ENCODE peak calls at places on chromosomes 4 and X, in four cellular contexts. N is upper lobe of right lung, P is MG63, A is psoas muscle. Y is an unnamed sample. For H3K36me3, the result is how much of the 10 kb centered on the place peaks cover.

GRCh38 chr4:6963139-6963611 is 53.5 kb downstream of the TBC1D14 start:
- DNase-seq in A (no peak), N (no peak), P (no peak), Y (no peak)

GRCh38 chr4:141402696-141403095 is 182.0 kb downstream of the ZNF330 start:
- DNase-seq in N (no peak), A (no peak), P (no peak), Y (no peak)

GRCh38 chrX:56029188-56029587 is 203.0 kb upstream of the KLF8 start:
- DNase-seq in A (no peak), N (no peak), P (no peak), Y (no peak)

GRCh38 chr4:7852568-7853185 is 87.0 kb downstream of the AFAP1 start:
- DNase-seq in A (no peak), N (no peak), P (no peak), Y (peak)

GRCh38 chr4:91448668-91449330 is 855.0 kb upstream of the GRID2 start:
- DNase-seq in P (no peak), N (no peak), A (no peak), Y (no peak)

GRCh38 chr4:60934896-60935295 is 265.2 kb upstream of the ADGRL3 start:
- DNase-seq in A (no peak), P (no peak), N (no peak), Y (no peak)

GRCh38 chr4:176433983-176434382 is 114.2 kb downstream of the SPCS3 start:
- DNase-seq in N (no peak), A (no peak), P (no peak), Y (no peak)

GRCh38 chr4:84215218-84215617 is 283.9 kb downstream of the NKX6-1 start:
- DNase-seq in N (no peak), A (no peak), P (peak), Y (no peak)

GRCh38 chr4:143083811-143084472 is 100.8 kb upstream of the USP38 start:
- DNase-seq in N (no peak), P (no peak), A (no peak), Y (no peak)

GRCh38 chr4:101501421-101501820 is 154.1 kb upstream of the PPP3CA start:
- DNase-seq in P (no peak), A (no peak), N (no peak), Y (no peak)

GRCh38 chr4:47824844-47825243 is 13.0 kb downstream of the CORIN start:
- DNase-seq in N (no peak), P (no peak), A (peak), Y (no peak)

GRCh38 chr4:88054909-88055308 is 47.5 kb downstream of the PKD2 start:
- DNase-seq in A (no peak), P (peak), N (no peak), Y (peak)

GRCh38 chr4:14178421-14178820 is 550.9 kb upstream of the BOD1L1 start:
- DNase-seq in N (no peak), P (peak), A (no peak), Y (no peak)

GRCh38 chrX:74420194-74421035 is 878 bp upstream of the SLC16A2 start:
- DNase-seq in A (peak), P (peak), N (peak), Y (peak)

DNA sequence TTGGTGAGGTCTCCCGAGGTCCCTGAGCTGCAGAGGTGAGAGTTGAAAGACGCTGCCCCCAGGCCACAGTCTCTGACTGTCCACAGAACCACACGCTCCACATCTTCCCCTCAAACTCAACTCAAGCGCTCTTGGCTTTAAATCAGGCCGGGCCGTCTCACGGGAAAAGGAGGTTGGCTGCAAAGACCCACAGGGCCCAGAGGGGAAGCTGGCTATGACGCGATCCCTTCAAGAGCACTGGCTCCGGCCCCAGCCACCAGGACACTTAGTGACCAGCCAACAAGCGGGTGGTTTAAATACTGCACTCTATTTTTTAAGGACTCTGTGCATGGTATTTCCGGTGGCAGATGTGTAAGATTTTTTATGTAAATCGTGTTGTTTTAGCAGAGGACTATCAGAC is 19.9 kb downstream of the LRPAP1 start:
- DNase-seq in N (no peak), A (no peak), P (no peak), Y (no peak)
- H3K36me3 ChIP-seq in N (half or more), A (half or more), P (under half), Y (half or more)

DNA sequence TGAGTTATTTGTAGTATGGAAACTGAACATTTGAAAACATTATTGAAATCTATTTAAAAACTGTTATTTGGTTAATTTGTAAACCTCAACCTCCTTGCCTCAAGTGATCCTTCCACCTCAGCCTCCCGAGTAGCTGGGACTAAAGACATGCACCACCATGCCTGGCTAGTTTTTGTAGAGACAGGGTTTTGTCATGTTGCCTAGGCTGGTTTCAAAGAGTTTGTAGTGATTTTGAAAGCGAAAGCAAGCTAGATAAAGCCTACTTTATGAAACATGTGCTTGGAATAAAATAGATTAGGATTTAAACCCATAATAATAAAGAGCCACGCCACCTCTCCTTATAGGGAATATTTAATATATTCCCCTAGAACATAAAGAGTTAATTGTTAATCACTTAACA is 23.5 kb downstream of the ARSJ start:
- DNase-seq in N (no peak), A (no peak), P (no peak), Y (no peak)
- H3K36me3 ChIP-seq in N (under half), A (under half), P (half or more), Y (under half)

DNA sequence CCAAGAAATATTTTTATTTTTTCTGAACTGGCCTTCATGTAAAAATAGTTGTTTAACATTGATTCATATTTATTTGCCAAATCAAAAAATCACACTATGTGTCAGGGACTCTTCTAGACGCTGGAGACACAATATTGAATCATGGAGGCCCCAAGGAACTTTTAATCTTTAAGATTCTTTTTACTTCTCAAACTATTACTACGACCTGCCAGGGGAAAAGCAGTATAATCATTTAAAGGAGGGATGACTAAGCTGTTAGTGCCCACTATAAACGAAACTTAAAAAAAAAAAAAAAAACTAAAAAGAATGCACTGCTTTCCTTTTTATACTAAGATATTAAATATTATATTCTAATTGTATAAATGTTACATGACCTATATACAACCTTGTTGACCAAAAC is 84.7 kb downstream of the PPA2 start:
- DNase-seq in P (no peak), N (no peak), A (no peak), Y (no peak)
- H3K36me3 ChIP-seq in P (under half), N (under half), A (under half), Y (under half)

GRCh38 chr4:3208826-3209225 is 40.1 kb upstream of the MSANTD1 start:
- DNase-seq in N (no peak), A (no peak), P (no peak), Y (no peak)
- H3K36me3 ChIP-seq in N (half or more), A (half or more), P (under half), Y (under half)

DNA sequence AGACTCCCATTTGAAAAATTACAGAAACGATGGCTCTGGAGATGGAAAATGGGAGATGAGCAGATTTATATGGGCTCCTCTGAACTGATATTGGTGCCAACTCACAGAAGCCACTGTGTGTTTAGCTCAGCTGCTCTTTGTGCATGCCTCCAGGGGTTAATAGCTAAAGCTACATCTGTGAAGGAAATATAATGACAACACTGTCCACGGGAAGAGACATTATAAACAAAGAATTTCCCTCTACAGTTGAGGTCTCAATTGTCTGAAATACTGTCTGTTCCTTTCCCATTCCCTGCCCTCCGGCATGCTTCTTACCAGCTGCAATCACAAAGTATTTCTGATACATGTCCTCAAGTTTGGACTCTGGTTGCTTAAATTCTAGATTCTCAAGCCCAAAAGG is 40.4 kb downstream of the PPA2 start:
- DNase-seq in P (no peak), N (no peak), A (no peak), Y (no peak)
- H3K36me3 ChIP-seq in P (under half), N (half or more), A (under half), Y (under half)

GRCh38 chr4:169630069-169630468 is 9.7 kb downstream of the CLCN3 start:
- DNase-seq in A (no peak), N (no peak), P (no peak), Y (no peak)
- H3K36me3 ChIP-seq in A (under half), N (under half), P (under half), Y (under half)

DNA sequence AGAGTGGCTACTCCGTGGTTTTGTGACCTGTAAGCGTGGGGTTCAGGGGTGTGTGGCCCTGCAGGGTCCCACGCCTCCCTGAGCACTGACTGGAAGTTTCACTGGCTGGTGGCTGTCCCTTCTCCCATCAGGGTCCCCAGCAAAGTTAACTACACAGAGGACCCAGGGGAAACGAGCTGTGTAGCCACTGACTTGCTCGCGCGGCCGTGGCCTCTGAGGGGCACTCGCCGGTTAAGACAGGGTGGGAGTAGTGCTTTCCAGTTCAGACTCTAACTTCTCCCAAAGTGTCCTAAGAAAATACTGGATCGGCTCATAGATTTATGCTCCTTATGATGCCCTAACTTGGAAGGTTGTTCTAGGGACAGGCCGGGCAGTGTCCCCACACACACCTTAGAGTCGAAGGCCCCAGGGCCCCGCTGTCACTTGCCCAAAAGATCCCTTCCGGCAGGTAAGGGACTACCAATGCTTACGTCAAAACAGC is 28.2 kb downstream of the NELFA start:
- DNase-seq in A (no peak), N (peak), P (no peak), Y (no peak)
- H3K36me3 ChIP-seq in A (half or more), N (half or more), P (under half), Y (under half)